ENCODE peak calls at places on chromosomes 4 and X, in eight cellular contexts. One of them, this sample, is unnamed.

GRCh38 chr4:139672732-139673131 is 7.1 kb downstream of the MGST2 start:
- DNase-seq in H9: no peak
- DNase-seq in HepG2: no peak
- DNase-seq in astrocyte: no peak
- DNase-seq in K562: no peak
- DNase-seq in OCI-LY7: no peak
- DNase-seq in neural progenitor cell: no peak
- DNase-seq in MM.1S: no peak
- DNase-seq in this sample: no peak

GRCh38 chr4:144575181-144575580 is 70.8 kb upstream of the HHIP start:
- DNase-seq in H9: no peak
- DNase-seq in HepG2: no peak
- DNase-seq in astrocyte: no peak
- DNase-seq in K562: no peak
- DNase-seq in OCI-LY7: no peak
- DNase-seq in neural progenitor cell: no peak
- DNase-seq in MM.1S: no peak
- DNase-seq in this sample: no peak

GRCh38 chr4:147782087-147782781 is 50.3 kb downstream of the ARHGAP10 start:
- DNase-seq in H9: no peak
- DNase-seq in HepG2: no peak
- DNase-seq in astrocyte: peak; percentile 55
- DNase-seq in K562: no peak
- DNase-seq in OCI-LY7: no peak
- DNase-seq in neural progenitor cell: no peak
- DNase-seq in MM.1S: no peak
- DNase-seq in this sample: no peak

GRCh38 chr4:3257691-3258482 is 8.9 kb downstream of the MSANTD1 start:
- DNase-seq in H9: peak; percentile 24
- DNase-seq in HepG2: no peak
- DNase-seq in astrocyte: peak; percentile 73
- DNase-seq in K562: no peak
- DNase-seq in OCI-LY7: no peak
- DNase-seq in neural progenitor cell: peak; percentile 1
- DNase-seq in MM.1S: no peak
- DNase-seq in this sample: peak; percentile 46

GRCh38 chr4:99946346-99947189 is at the start of gene DNAJB14:
- DNase-seq in H9: peak; percentile 80
- DNase-seq in HepG2: peak; percentile 47
- DNase-seq in astrocyte: peak; percentile 55
- DNase-seq in K562: peak; percentile 67
- DNase-seq in OCI-LY7: peak; percentile 83
- DNase-seq in neural progenitor cell: peak; percentile 88
- DNase-seq in MM.1S: peak; percentile 76
- DNase-seq in this sample: peak; percentile 82

GRCh38 chr4:152102184-152103000 is 341.6 kb upstream of the GATB start:
- DNase-seq in H9: no peak
- DNase-seq in HepG2: peak; percentile 35
- DNase-seq in astrocyte: peak; percentile 81
- DNase-seq in K562: no peak
- DNase-seq in OCI-LY7: no peak
- DNase-seq in neural progenitor cell: no peak
- DNase-seq in MM.1S: no peak
- DNase-seq in this sample: peak; percentile 84

GRCh38 chrX:19698125-19698524 is 182.8 kb upstream of the MAP3K15 start:
- DNase-seq in H9: no peak
- DNase-seq in HepG2: no peak
- DNase-seq in astrocyte: peak; percentile 67
- DNase-seq in K562: no peak
- DNase-seq in OCI-LY7: no peak
- DNase-seq in neural progenitor cell: no peak
- DNase-seq in MM.1S: no peak
- DNase-seq in this sample: peak; percentile 19

GRCh38 chr4:153260553-153261306 is 56.5 kb downstream of the TRIM2 start:
- DNase-seq in H9: no peak
- DNase-seq in HepG2: no peak
- DNase-seq in astrocyte: no peak
- DNase-seq in K562: no peak
- DNase-seq in OCI-LY7: no peak
- DNase-seq in neural progenitor cell: no peak
- DNase-seq in MM.1S: no peak
- DNase-seq in this sample: no peak

GRCh38 chr4:44447563-44448504 is 775 bp downstream of the KCTD8 start:
- DNase-seq in H9: peak; percentile 70
- DNase-seq in HepG2: no peak
- DNase-seq in astrocyte: peak; percentile 47
- DNase-seq in K562: no peak
- DNase-seq in OCI-LY7: no peak
- DNase-seq in neural progenitor cell: peak; percentile 74
- DNase-seq in MM.1S: peak; percentile 61
- DNase-seq in this sample: peak; percentile 20

GRCh38 chr4:124104628-124105027 is 607.9 kb downstream of the ANKRD50 start:
- DNase-seq in H9: no peak
- DNase-seq in HepG2: no peak
- DNase-seq in astrocyte: no peak
- DNase-seq in K562: no peak
- DNase-seq in OCI-LY7: no peak
- DNase-seq in neural progenitor cell: no peak
- DNase-seq in MM.1S: no peak
- DNase-seq in this sample: peak; percentile 28

GRCh38 chr4:77818667-77819408 is at the start of gene CNOT6L:
- DNase-seq in H9: peak; percentile 54
- DNase-seq in HepG2: no peak
- DNase-seq in astrocyte: peak; percentile 73
- DNase-seq in K562: peak; percentile 56
- DNase-seq in OCI-LY7: peak; percentile 79
- DNase-seq in neural progenitor cell: peak; percentile 81
- DNase-seq in MM.1S: peak; percentile 82
- DNase-seq in this sample: peak; percentile 85

GRCh38 chrX:153726286-153727107 is 1.8 kb downstream of the ABCD1 start:
- DNase-seq in H9: peak; percentile 82
- DNase-seq in HepG2: peak; percentile 75
- DNase-seq in astrocyte: peak; percentile 46
- DNase-seq in K562: peak; percentile 64
- DNase-seq in OCI-LY7: peak; percentile 86
- DNase-seq in neural progenitor cell: peak; percentile 84
- DNase-seq in MM.1S: peak; percentile 83
- DNase-seq in this sample: no peak

GRCh38 chr4:23815351-23815750 is 74.5 kb downstream of the PPARGC1A start:
- DNase-seq in H9: no peak
- DNase-seq in HepG2: no peak
- DNase-seq in astrocyte: no peak
- DNase-seq in K562: no peak
- DNase-seq in OCI-LY7: no peak
- DNase-seq in neural progenitor cell: no peak
- DNase-seq in MM.1S: no peak
- DNase-seq in this sample: no peak

GRCh38 chr4:24846716-24847115 is 51.3 kb downstream of the SOD3 start:
- DNase-seq in H9: no peak
- DNase-seq in HepG2: no peak
- DNase-seq in astrocyte: no peak
- DNase-seq in K562: no peak
- DNase-seq in OCI-LY7: no peak
- DNase-seq in neural progenitor cell: no peak
- DNase-seq in MM.1S: no peak
- DNase-seq in this sample: no peak

GRCh38 chr4:113325876-113326615 is 276.6 kb downstream of the ANK2 start:
- DNase-seq in H9: no peak
- DNase-seq in HepG2: no peak
- DNase-seq in astrocyte: no peak
- DNase-seq in K562: no peak
- DNase-seq in OCI-LY7: no peak
- DNase-seq in neural progenitor cell: no peak
- DNase-seq in MM.1S: no peak
- DNase-seq in this sample: peak; percentile 34

GRCh38 chrX:39764441-39764914 is 333.3 kb downstream of the BCOR start:
- DNase-seq in H9: no peak
- DNase-seq in HepG2: no peak
- DNase-seq in astrocyte: peak; percentile 20
- DNase-seq in K562: no peak
- DNase-seq in OCI-LY7: peak; percentile 94
- DNase-seq in neural progenitor cell: peak; percentile 53
- DNase-seq in MM.1S: no peak
- DNase-seq in this sample: no peak

GRCh38 chr4:153137677-153138630 is 66.3 kb upstream of the TRIM2 start:
- DNase-seq in H9: no peak
- DNase-seq in HepG2: no peak
- DNase-seq in astrocyte: no peak
- DNase-seq in K562: peak; percentile 49
- DNase-seq in OCI-LY7: no peak
- DNase-seq in neural progenitor cell: no peak
- DNase-seq in MM.1S: no peak
- DNase-seq in this sample: no peak

GRCh38 chr4:128141866-128142265 is 80.8 kb downstream of the LARP1B start:
- DNase-seq in H9: no peak
- DNase-seq in HepG2: no peak
- DNase-seq in astrocyte: no peak
- DNase-seq in K562: no peak
- DNase-seq in OCI-LY7: no peak
- DNase-seq in neural progenitor cell: no peak
- DNase-seq in MM.1S: no peak
- DNase-seq in this sample: peak; percentile 30

DNA sequence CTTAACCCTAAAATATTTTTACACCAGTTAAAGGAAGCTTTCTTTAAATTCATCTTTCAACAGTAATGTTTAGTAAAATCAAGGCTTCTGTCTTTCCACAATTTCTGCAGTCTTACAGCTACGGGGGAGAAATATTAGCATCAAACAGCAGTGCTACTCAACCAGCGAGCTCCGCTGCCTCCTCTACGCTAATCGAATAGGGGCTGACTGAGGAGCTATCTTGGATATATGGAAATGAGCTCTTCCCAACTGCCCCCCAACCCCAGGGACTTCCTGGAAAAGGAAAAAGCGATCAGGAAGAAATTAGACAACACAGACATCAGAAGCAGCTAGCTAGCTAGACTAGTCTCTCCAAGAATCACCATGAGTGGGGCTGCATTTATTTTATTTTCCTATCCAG is 7.7 kb downstream of the NKX6-1 start:
- DNase-seq in H9: no peak
- DNase-seq in HepG2: no peak
- DNase-seq in astrocyte: no peak
- DNase-seq in K562: no peak
- DNase-seq in OCI-LY7: no peak
- DNase-seq in neural progenitor cell: peak; percentile 58
- DNase-seq in MM.1S: no peak
- DNase-seq in this sample: no peak
- H4K20me1 ChIP-seq in H9: no peaks in the 10 kb centered on the region
- H4K20me1 ChIP-seq in HepG2: no peaks in the 10 kb centered on the region
- H4K20me1 ChIP-seq in astrocyte: no peaks in the 10 kb centered on the region
- H4K20me1 ChIP-seq in K562: no peaks in the 10 kb centered on the region
- H4K20me1 ChIP-seq in OCI-LY7: no peaks in the 10 kb centered on the region
- H4K20me1 ChIP-seq in neural progenitor cell: peaks cover 72% of the 10 kb centered on the region
- H4K20me1 ChIP-seq in MM.1S: no peaks in the 10 kb centered on the region
- H4K20me1 ChIP-seq in this sample: no peaks in the 10 kb centered on the region

GRCh38 chr4:184719407-184719806 is 14.5 kb downstream of the CENPU start:
- DNase-seq in H9: no peak
- DNase-seq in HepG2: no peak
- DNase-seq in astrocyte: no peak
- DNase-seq in K562: no peak
- DNase-seq in OCI-LY7: no peak
- DNase-seq in neural progenitor cell: no peak
- DNase-seq in MM.1S: no peak
- DNase-seq in this sample: no peak
- H3K4me2 ChIP-seq in H9: no peak overlapping the region
- H3K4me2 ChIP-seq in HepG2: no peak overlapping the region
- H3K4me2 ChIP-seq in astrocyte: no peak overlapping the region
- H3K4me2 ChIP-seq in K562: no peak overlapping the region
- H3K4me2 ChIP-seq in OCI-LY7: no peak overlapping the region
- H3K4me2 ChIP-seq in neural progenitor cell: no peak overlapping the region
- H3K4me2 ChIP-seq in MM.1S: no peak overlapping the region
- H3K4me2 ChIP-seq in this sample: no peak overlapping the region

GRCh38 chrX:139120760-139121159 is 409.2 kb upstream of the FGF13 start:
- DNase-seq in H9: no peak
- DNase-seq in HepG2: no peak
- DNase-seq in astrocyte: peak; percentile 83
- DNase-seq in K562: no peak
- DNase-seq in OCI-LY7: no peak
- DNase-seq in neural progenitor cell: no peak
- DNase-seq in MM.1S: no peak
- DNase-seq in this sample: peak; percentile 59

GRCh38 chrX:139125916-139126315 is 404.6 kb upstream of the F9 start:
- DNase-seq in H9: no peak
- DNase-seq in HepG2: no peak
- DNase-seq in astrocyte: no peak
- DNase-seq in K562: no peak
- DNase-seq in OCI-LY7: no peak
- DNase-seq in neural progenitor cell: no peak
- DNase-seq in MM.1S: no peak
- DNase-seq in this sample: no peak

GRCh38 chrX:139121616-139122286 is 408.8 kb upstream of the F9 start:
- DNase-seq in H9: no peak
- DNase-seq in HepG2: no peak
- DNase-seq in astrocyte: no peak
- DNase-seq in K562: no peak
- DNase-seq in OCI-LY7: no peak
- DNase-seq in neural progenitor cell: peak; percentile 3
- DNase-seq in MM.1S: no peak
- DNase-seq in this sample: no peak

DNA sequence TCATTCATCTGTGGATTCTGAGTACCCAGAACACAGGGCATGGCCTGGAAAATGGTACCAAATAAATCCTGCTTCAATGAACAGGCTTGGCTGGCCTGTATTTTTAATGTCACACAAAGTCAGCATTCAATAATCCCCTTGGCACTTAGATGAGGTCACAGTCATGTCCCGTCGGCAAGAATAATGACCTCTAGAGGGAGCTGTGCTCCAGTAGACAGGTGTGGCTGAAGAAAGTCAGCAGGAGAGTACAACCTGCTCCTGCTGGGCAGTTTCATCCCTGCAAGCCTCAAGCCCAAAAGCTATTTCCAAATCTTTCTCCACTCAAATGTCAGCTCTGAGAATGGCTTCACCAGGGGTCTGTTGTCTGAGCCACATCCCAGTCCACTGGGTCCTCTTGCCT is 404.0 kb upstream of the F9 start:
- DNase-seq in H9: peak; percentile 62
- DNase-seq in HepG2: peak; percentile 12
- DNase-seq in astrocyte: no peak
- DNase-seq in K562: peak; percentile 72
- DNase-seq in OCI-LY7: peak; percentile 46
- DNase-seq in neural progenitor cell: peak; percentile 65
- DNase-seq in MM.1S: peak; percentile 49
- DNase-seq in this sample: peak; percentile 20
- TF ChIP-seq CTCF in H9: peak; percentile 95
- TF ChIP-seq CTCF in HepG2: peak; percentile 28
- TF ChIP-seq CTCF in astrocyte: no peak
- TF ChIP-seq CTCF in K562: peak; percentile 98
- TF ChIP-seq CTCF in OCI-LY7: peak; percentile 72
- TF ChIP-seq CTCF in neural progenitor cell: peak; percentile 65
- TF ChIP-seq CTCF in MM.1S: peak; percentile 64
- TF ChIP-seq CTCF in this sample: peak; percentile 40

DNA sequence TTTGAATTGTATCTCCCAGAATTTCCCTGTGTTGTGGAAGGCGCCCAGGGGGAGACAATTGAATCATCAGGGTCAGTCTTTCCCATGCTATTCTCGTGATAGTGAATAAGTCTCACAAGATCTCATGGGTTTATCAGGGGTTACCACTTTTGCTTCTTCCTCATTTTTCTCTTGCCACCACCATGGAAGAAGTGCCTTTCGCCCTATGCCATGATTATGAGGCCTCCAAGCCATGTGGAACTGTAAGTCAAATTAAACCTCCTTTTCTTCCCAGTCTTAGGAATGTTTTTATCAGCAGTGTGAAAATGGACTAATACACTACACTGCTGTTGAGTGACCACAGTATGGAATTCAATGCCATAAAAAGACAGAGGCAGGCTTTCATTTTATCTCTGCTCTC is 12.2 kb downstream of the CENPC start:
- DNase-seq in H9: no peak
- DNase-seq in HepG2: no peak
- DNase-seq in astrocyte: no peak
- DNase-seq in K562: no peak
- DNase-seq in OCI-LY7: no peak
- DNase-seq in neural progenitor cell: no peak
- DNase-seq in MM.1S: no peak
- DNase-seq in this sample: no peak
- H4K20me1 ChIP-seq in H9: no peaks in the 10 kb centered on the region
- H4K20me1 ChIP-seq in HepG2: no peaks in the 10 kb centered on the region
- H4K20me1 ChIP-seq in astrocyte: no peaks in the 10 kb centered on the region
- H4K20me1 ChIP-seq in K562: no peaks in the 10 kb centered on the region
- H4K20me1 ChIP-seq in OCI-LY7: no peaks in the 10 kb centered on the region
- H4K20me1 ChIP-seq in neural progenitor cell: no peaks in the 10 kb centered on the region
- H4K20me1 ChIP-seq in MM.1S: no peaks in the 10 kb centered on the region
- H4K20me1 ChIP-seq in this sample: no peaks in the 10 kb centered on the region

This sample was measured in mammary epithelial cell.